ENCODE peak calls at places on chromosomes 5 and 9, in five cellular contexts. One of them, this sample, is unnamed.

GRCh38 chr5:176538985-176539384 is 1.8 kb upstream of the RNF44 start:
- DNase-seq in HepG2: no peak
- DNase-seq in mammary epithelial cell: no peak
- DNase-seq in lung: no peak
- DNase-seq in WTC11: no peak
- DNase-seq in this sample: no peak

GRCh38 chr9:113233146-113233545 is 11.8 kb downstream of the SLC31A1 start:
- DNase-seq in mammary epithelial cell: no peak
- DNase-seq in lung: no peak
- DNase-seq in WTC11: no peak
- DNase-seq in HepG2: no peak
- DNase-seq in this sample: no peak

GRCh38 chr5:132258102-132259060 is 885 bp downstream of the PDLIM4 start:
- DNase-seq in HepG2: no peak
- DNase-seq in lung: no peak
- DNase-seq in WTC11: no peak
- DNase-seq in mammary epithelial cell: peak
- DNase-seq in this sample: no peak

GRCh38 chr9:76203373-76203772 is 190.9 kb downstream of the RFK start:
- DNase-seq in lung: peak
- DNase-seq in WTC11: no peak
- DNase-seq in mammary epithelial cell: no peak
- DNase-seq in HepG2: no peak
- DNase-seq in this sample: no peak

GRCh38 chr5:9337908-9338307 is 208.0 kb downstream of the SEMA5A start:
- DNase-seq in lung: no peak
- DNase-seq in mammary epithelial cell: peak
- DNase-seq in WTC11: no peak
- DNase-seq in HepG2: no peak
- DNase-seq in this sample: no peak

GRCh38 chr5:126139773-126140172 is 283.4 kb upstream of the GRAMD2B start:
- DNase-seq in mammary epithelial cell: no peak
- DNase-seq in lung: no peak
- DNase-seq in HepG2: no peak
- DNase-seq in WTC11: no peak
- DNase-seq in this sample: no peak

GRCh38 chr5:31049933-31050704 is 143.4 kb upstream of the CDH6 start:
- DNase-seq in mammary epithelial cell: no peak
- DNase-seq in WTC11: no peak
- DNase-seq in lung: no peak
- DNase-seq in HepG2: no peak
- DNase-seq in this sample: no peak

GRCh38 chr9:13787234-13787833 is 507.8 kb upstream of the MPDZ start:
- DNase-seq in WTC11: no peak
- DNase-seq in lung: no peak
- DNase-seq in mammary epithelial cell: no peak
- DNase-seq in HepG2: no peak
- DNase-seq in this sample: no peak

GRCh38 chr9:127166651-127167524 is 44.5 kb upstream of the ANGPTL2 start:
- DNase-seq in lung: no peak
- DNase-seq in HepG2: no peak
- DNase-seq in WTC11: no peak
- DNase-seq in mammary epithelial cell: peak
- DNase-seq in this sample: no peak

GRCh38 chr5:171272996-171273970 is 35.8 kb upstream of the TLX3 start:
- DNase-seq in mammary epithelial cell: peak
- DNase-seq in lung: no peak
- DNase-seq in HepG2: peak
- DNase-seq in WTC11: peak
- DNase-seq in this sample: no peak

GRCh38 chr5:83564069-83564749 is 92.7 kb downstream of the VCAN start:
- DNase-seq in mammary epithelial cell: peak
- DNase-seq in WTC11: no peak
- DNase-seq in lung: no peak
- DNase-seq in HepG2: peak
- DNase-seq in this sample: no peak

GRCh38 chr5:31664566-31664965 is 25.6 kb downstream of the PDZD2 start:
- DNase-seq in mammary epithelial cell: peak
- DNase-seq in HepG2: peak
- DNase-seq in WTC11: peak
- DNase-seq in lung: no peak
- DNase-seq in this sample: no peak

GRCh38 chr9:133960568-133961129 is 31.5 kb downstream of the VAV2 start:
- DNase-seq in lung: peak
- DNase-seq in HepG2: no peak
- DNase-seq in mammary epithelial cell: no peak
- DNase-seq in WTC11: no peak
- DNase-seq in this sample: no peak

GRCh38 chr5:35859101-35859661 is 2.5 kb downstream of the IL7R start:
- DNase-seq in lung: no peak
- DNase-seq in HepG2: no peak
- DNase-seq in WTC11: no peak
- DNase-seq in mammary epithelial cell: peak
- DNase-seq in this sample: no peak

GRCh38 chr5:133581918-133582317 is 30.4 kb downstream of the FSTL4 start:
- DNase-seq in HepG2: no peak
- DNase-seq in lung: no peak
- DNase-seq in mammary epithelial cell: peak
- DNase-seq in WTC11: no peak
- DNase-seq in this sample: no peak

GRCh38 chr9:70392189-70392588 is 22.3 kb downstream of the KLF9 start:
- DNase-seq in HepG2: no peak
- DNase-seq in WTC11: no peak
- DNase-seq in mammary epithelial cell: no peak
- DNase-seq in lung: no peak
- DNase-seq in this sample: no peak

GRCh38 chr9:113587471-113588031 is 124.0 kb downstream of the RGS3 start:
- DNase-seq in HepG2: no peak
- DNase-seq in mammary epithelial cell: no peak
- DNase-seq in lung: no peak
- DNase-seq in WTC11: peak
- DNase-seq in this sample: no peak

GRCh38 chr5:147576646-147577535 is 67.0 kb upstream of the DPYSL3 start:
- DNase-seq in mammary epithelial cell: peak
- DNase-seq in WTC11: peak
- DNase-seq in lung: peak
- DNase-seq in HepG2: no peak
- DNase-seq in this sample: peak

GRCh38 chr9:129946596-129946995 is 96.4 kb downstream of the FNBP1 start:
- DNase-seq in mammary epithelial cell: no peak
- DNase-seq in lung: no peak
- DNase-seq in HepG2: no peak
- DNase-seq in WTC11: no peak
- DNase-seq in this sample: no peak

GRCh38 chr5:116084231-116084630 is 594 bp upstream of the COMMD10 start:
- DNase-seq in mammary epithelial cell: peak
- DNase-seq in HepG2: no peak
- DNase-seq in lung: no peak
- DNase-seq in WTC11: no peak
- DNase-seq in this sample: no peak

GRCh38 chr5:180692426-180692825 is 43.0 kb upstream of the FLT4 start:
- DNase-seq in HepG2: no peak
- DNase-seq in WTC11: no peak
- DNase-seq in lung: no peak
- DNase-seq in mammary epithelial cell: no peak
- DNase-seq in this sample: no peak

GRCh38 chr5:36417221-36417620 is 115.5 kb upstream of the RANBP3L start:
- DNase-seq in HepG2: no peak
- DNase-seq in mammary epithelial cell: peak
- DNase-seq in WTC11: no peak
- DNase-seq in lung: no peak
- DNase-seq in this sample: no peak

GRCh38 chr5:140833993-140834392 is at the start of gene PCDHA7:
- DNase-seq in HepG2: peak
- DNase-seq in lung: no peak
- DNase-seq in mammary epithelial cell: peak
- DNase-seq in WTC11: no peak
- DNase-seq in this sample: no peak

GRCh38 chr5:140827704-140828401 is at the start of gene PCDHA6:
- DNase-seq in lung: no peak
- DNase-seq in WTC11: no peak
- DNase-seq in mammary epithelial cell: no peak
- DNase-seq in HepG2: no peak
- DNase-seq in this sample: no peak

GRCh38 chr5:140823475-140823874 is 2.1 kb downstream of the PCDHA5 start:
- DNase-seq in WTC11: no peak
- DNase-seq in HepG2: no peak
- DNase-seq in lung: no peak
- DNase-seq in mammary epithelial cell: no peak
- DNase-seq in this sample: no peak

GRCh38 chr5:140828402-140828737 is 610 bp downstream of the PCDHA6 start:
- DNase-seq in mammary epithelial cell: no peak
- DNase-seq in WTC11: no peak
- DNase-seq in HepG2: no peak
- DNase-seq in lung: no peak
- DNase-seq in this sample: no peak
- TF ChIP-seq CTCF in mammary epithelial cell: no peak
- TF ChIP-seq CTCF in WTC11: no peak
- TF ChIP-seq CTCF in HepG2: no peak
- TF ChIP-seq CTCF in lung: no peak
- TF ChIP-seq CTCF in this sample: no peak

GRCh38 chr5:124877501-124878146 is 131.2 kb upstream of the ZNF608 start:
- DNase-seq in HepG2: no peak
- DNase-seq in mammary epithelial cell: no peak
- DNase-seq in WTC11: no peak
- DNase-seq in lung: no peak
- DNase-seq in this sample: no peak

GRCh38 chr5:124876983-124877382 is 130.5 kb upstream of the ZNF608 start:
- DNase-seq in mammary epithelial cell: no peak
- DNase-seq in lung: no peak
- DNase-seq in HepG2: no peak
- DNase-seq in WTC11: no peak
- DNase-seq in this sample: no peak

GRCh38 chr5:124878583-124879345 is 132.3 kb upstream of the ZNF608 start:
- DNase-seq in WTC11: no peak
- DNase-seq in HepG2: no peak
- DNase-seq in mammary epithelial cell: no peak
- DNase-seq in lung: no peak
- DNase-seq in this sample: no peak

GRCh38 chr5:124873189-124873588 is 126.8 kb upstream of the ZNF608 start:
- DNase-seq in WTC11: no peak
- DNase-seq in lung: no peak
- DNase-seq in HepG2: no peak
- DNase-seq in mammary epithelial cell: no peak
- DNase-seq in this sample: no peak

DNA sequence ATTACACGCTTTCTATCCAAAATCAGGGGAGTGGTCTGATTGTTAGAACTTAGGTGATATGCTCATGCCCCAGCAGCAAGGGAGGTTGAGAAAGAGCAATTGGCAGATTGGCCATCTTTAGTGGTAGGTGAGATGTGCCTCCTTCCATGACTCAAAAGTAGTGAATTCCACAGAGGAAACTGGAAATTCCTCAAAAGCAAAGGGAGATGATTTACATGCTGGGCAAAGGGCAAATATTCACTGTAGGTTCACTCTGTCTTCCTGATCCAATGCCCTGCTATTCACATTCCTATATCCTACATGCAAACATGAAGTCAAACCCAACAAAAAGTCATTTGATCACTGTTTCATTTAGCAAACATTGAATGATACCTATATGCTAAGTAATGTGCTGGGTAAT is 130.1 kb upstream of the ZNF608 start:
- DNase-seq in HepG2: no peak
- DNase-seq in mammary epithelial cell: no peak
- DNase-seq in lung: no peak
- DNase-seq in WTC11: no peak
- DNase-seq in this sample: no peak
- TF ChIP-seq CTCF in HepG2: no peak
- TF ChIP-seq CTCF in mammary epithelial cell: no peak
- TF ChIP-seq CTCF in lung: no peak
- TF ChIP-seq CTCF in WTC11: no peak
- TF ChIP-seq CTCF in this sample: no peak

DNA sequence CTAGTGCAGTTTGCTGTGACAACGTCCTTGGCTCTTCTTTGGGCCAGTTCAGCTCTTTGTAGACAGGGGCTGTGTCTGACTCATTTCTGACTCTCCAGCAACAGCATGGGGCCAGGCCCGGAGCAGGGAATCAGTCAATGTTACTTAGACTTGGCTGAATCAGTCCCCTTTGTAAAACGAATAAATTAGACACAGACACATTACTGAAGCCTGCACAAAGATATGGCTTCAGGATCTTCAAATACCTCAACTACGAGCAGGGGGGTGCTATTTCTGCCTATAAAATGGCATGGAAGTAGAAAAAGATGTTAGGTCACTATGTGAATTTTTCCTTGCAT is 204.7 kb downstream of the TTLL11 start:
- DNase-seq in WTC11: no peak
- DNase-seq in lung: no peak
- DNase-seq in HepG2: no peak
- DNase-seq in mammary epithelial cell: no peak
- DNase-seq in this sample: no peak
- TF ChIP-seq CTCF in WTC11: no peak
- TF ChIP-seq CTCF in lung: no peak
- TF ChIP-seq CTCF in HepG2: no peak
- TF ChIP-seq CTCF in mammary epithelial cell: no peak
- TF ChIP-seq CTCF in this sample: no peak

DNA sequence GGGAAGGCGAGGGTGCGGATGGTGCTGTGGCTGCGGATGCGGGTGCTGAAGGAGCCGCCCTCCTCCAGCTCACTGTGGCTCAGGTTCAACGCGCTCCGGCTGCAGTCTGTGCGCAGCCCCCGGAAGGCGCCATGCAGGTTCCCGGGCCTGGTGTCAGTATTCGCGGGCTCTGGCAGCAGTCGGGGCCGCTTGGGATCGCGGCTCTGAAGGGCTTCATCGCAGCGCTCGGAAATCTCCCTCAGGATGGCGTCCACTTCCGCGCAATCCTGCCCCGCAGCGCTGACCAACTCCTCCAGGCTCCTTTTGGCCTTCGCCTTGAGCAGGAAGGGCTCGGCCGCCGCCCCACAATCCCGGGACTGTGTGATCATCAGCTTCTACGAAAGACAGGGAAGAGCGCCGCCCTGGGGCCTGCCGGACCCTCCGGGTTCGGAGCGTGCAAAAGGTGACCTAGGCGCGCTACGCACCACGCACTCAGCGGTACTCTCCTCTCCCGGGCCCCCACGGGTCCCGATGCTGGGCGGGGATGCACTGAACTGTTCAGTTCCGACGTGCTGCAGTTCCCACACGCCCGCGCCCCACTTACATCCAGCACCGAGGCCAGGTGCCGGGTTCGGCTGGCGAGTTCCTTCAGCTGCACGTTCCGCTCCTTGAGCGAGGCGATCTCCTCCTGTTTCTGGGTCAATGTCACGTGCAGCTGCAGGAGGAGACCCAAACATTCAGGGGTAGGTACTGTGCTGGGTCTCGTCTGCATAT is 6.5 kb downstream of the MCIDAS start:
- DNase-seq in mammary epithelial cell: no peak
- DNase-seq in HepG2: no peak
- DNase-seq in lung: no peak
- DNase-seq in WTC11: peak
- DNase-seq in this sample: no peak
- TF ChIP-seq CTCF in mammary epithelial cell: no peak
- TF ChIP-seq CTCF in HepG2: no peak
- TF ChIP-seq CTCF in lung: no peak
- TF ChIP-seq CTCF in WTC11: no peak
- TF ChIP-seq CTCF in this sample: no peak

GRCh38 chr9:2469681-2470141 is 151.9 kb upstream of the VLDLR start:
- DNase-seq in WTC11: peak
- DNase-seq in lung: no peak
- DNase-seq in HepG2: no peak
- DNase-seq in mammary epithelial cell: peak
- DNase-seq in this sample: no peak
- TF ChIP-seq CTCF in WTC11: no peak
- TF ChIP-seq CTCF in lung: no peak
- TF ChIP-seq CTCF in HepG2: peak
- TF ChIP-seq CTCF in mammary epithelial cell: peak
- TF ChIP-seq CTCF in this sample: no peak